ENCODE peak calls at places on chromosomes 7 and 10, in ten cellular contexts. Z, E, P, I, H, V, R, C, A and G are unnamed samples.

GRCh38 chr10:3622845-3623621 is 162.0 kb downstream of the KLF6 start:
- DNase-seq in Z (no peak), E (no peak), P (peak; percentile 21), I (no peak), H (peak; percentile 11), V (no peak), R (no peak), C (no peak), A (no peak), G (no peak)

GRCh38 chr10:11782793-11783557 is 40.2 kb upstream of the PROSER2 start:
- DNase-seq in Z (peak; percentile 29), E (no peak), P (no peak), I (no peak), H (peak; percentile 87), V (peak; percentile 74), R (no peak), C (no peak), A (no peak), G (peak; percentile 10)

GRCh38 chr7:81233208-81233940 is 314.5 kb upstream of the SEMA3C start:
- DNase-seq in Z (no peak), E (no peak), P (no peak), I (no peak), H (no peak), V (no peak), R (no peak), C (no peak), A (no peak), G (peak; percentile 1)

GRCh38 chr10:86376852-86377796 is 10.5 kb upstream of the GRID1 start:
- DNase-seq in Z (no peak), E (no peak), P (peak; percentile 80), I (peak; percentile 78), H (peak; percentile 79), V (peak; percentile 82), R (peak; percentile 71), C (peak; percentile 72), A (peak; percentile 84), G (peak; percentile 62)

GRCh38 chr10:83917519-83918506 is 221.5 kb upstream of the GHITM start:
- DNase-seq in Z (no peak), E (no peak), P (peak; percentile 3), I (no peak), H (no peak), V (peak; percentile 57), R (no peak), C (no peak), A (peak; percentile 53), G (no peak)

GRCh38 chr7:16266877-16267276 is 154.5 kb downstream of the CRPPA start:
- DNase-seq in Z (no peak), E (no peak), P (no peak), I (no peak), H (no peak), V (no peak), R (no peak), C (no peak), A (no peak), G (no peak)

GRCh38 chr7:38858281-38858884 is 50.6 kb downstream of the VPS41 start:
- DNase-seq in Z (peak; percentile 6), E (no peak), P (no peak), I (no peak), H (peak; percentile 63), V (no peak), R (no peak), C (no peak), A (no peak), G (no peak)

GRCh38 chr7:29194206-29194593 is 375 bp upstream of the CHN2 start:
- DNase-seq in Z (no peak), E (no peak), P (no peak), I (peak; percentile 57), H (peak; percentile 18), V (no peak), R (no peak), C (no peak), A (no peak), G (no peak)

GRCh38 chr7:3655635-3656034 is 354.6 kb downstream of the SDK1 start:
- DNase-seq in Z (no peak), E (no peak), P (no peak), I (no peak), H (no peak), V (no peak), R (no peak), C (no peak), A (no peak), G (no peak)

GRCh38 chr10:35564276-35564982 is 40.7 kb upstream of the GJD4 start:
- DNase-seq in Z (no peak), E (no peak), P (no peak), I (no peak), H (peak; percentile 29), V (no peak), R (no peak), C (no peak), A (no peak), G (no peak)

GRCh38 chr10:70685461-70685911 is 13.2 kb downstream of the ADAMTS14 start:
- DNase-seq in Z (no peak), E (no peak), P (no peak), I (no peak), H (no peak), V (no peak), R (no peak), C (no peak), A (no peak), G (no peak)

GRCh38 chr7:130959743-130960207 is 225.8 kb upstream of the KLF14 start:
- DNase-seq in Z (no peak), E (no peak), P (no peak), I (no peak), H (peak; percentile 58), V (no peak), R (no peak), C (no peak), A (no peak), G (no peak)

GRCh38 chr7:147279951-147280350 is 1163.3 kb downstream of the CNTNAP2 start:
- DNase-seq in Z (no peak), E (no peak), P (no peak), I (no peak), H (no peak), V (peak; percentile 51), R (no peak), C (no peak), A (no peak), G (no peak)

GRCh38 chr7:151382079-151382885 is 27.6 kb downstream of the WDR86 start:
- DNase-seq in Z (no peak), E (no peak), P (peak; percentile 5), I (peak; percentile 64), H (no peak), V (no peak), R (peak; percentile 73), C (peak; percentile 38), A (no peak), G (peak; percentile 45)

GRCh38 chr7:131035088-131035770 is 292.4 kb upstream of the MKLN1 start:
- DNase-seq in Z (no peak), E (no peak), P (no peak), I (no peak), H (no peak), V (no peak), R (no peak), C (no peak), A (no peak), G (no peak)

GRCh38 chr10:30353851-30354250 is 4.8 kb upstream of the MTPAP start:
- DNase-seq in Z (no peak), E (no peak), P (no peak), I (no peak), H (peak; percentile 80), V (no peak), R (no peak), C (no peak), A (no peak), G (no peak)

GRCh38 chr10:109247819-109248218 is 675.5 kb downstream of the XPNPEP1 start:
- DNase-seq in Z (no peak), E (no peak), P (no peak), I (no peak), H (no peak), V (no peak), R (no peak), C (no peak), A (no peak), G (no peak)

GRCh38 chr10:60282771-60283353 is 106.8 kb downstream of the ANK3 start:
- DNase-seq in Z (no peak), E (no peak), P (no peak), I (no peak), H (peak; percentile 63), V (peak; percentile 88), R (no peak), C (no peak), A (no peak), G (no peak)

GRCh38 chr7:18941197-18941596 is 176.2 kb downstream of the TWIST1 start:
- DNase-seq in Z (peak; percentile 78), E (no peak), P (no peak), I (no peak), H (no peak), V (no peak), R (no peak), C (no peak), A (no peak), G (no peak)